ENCODE peak calls at places on chromosomes 13 and 19, in five cellular contexts. R is heart right ventricle, M is sigmoid colon, I is epithelial cell of esophagus, C is ovary. E is an unnamed sample.

GRCh38 chr13:28636078-28636477 is 22.9 kb upstream of the POMP start:
- DNase-seq in C (no peak), M (no peak), R (no peak), I (no peak), E (peak; percentile 64)

GRCh38 chr19:34480971-34481821 is at the start of gene WTIP:
- DNase-seq in M (peak; percentile 86), I (peak; percentile 80), C (peak; percentile 84), R (peak; percentile 86), E (peak; percentile 66)

GRCh38 chr13:78241278-78241919 is 322.8 kb upstream of the EDNRB start:
- DNase-seq in M (no peak), R (no peak), C (no peak), I (peak; percentile 50), E (no peak)

GRCh38 chr13:52749446-52749845 is 9.8 kb upstream of the CNMD start:
- DNase-seq in I (no peak), R (no peak), C (no peak), M (no peak), E (no peak)

GRCh38 chr13:44294868-44295267 is 78.8 kb upstream of the SERP2 start:
- DNase-seq in R (no peak), C (no peak), M (no peak), I (no peak), E (no peak)

GRCh38 chr13:73421310-73421912 is 362.6 kb downstream of the KLF5 start:
- DNase-seq in R (no peak), I (peak; percentile 99), C (no peak), M (no peak), E (no peak)

GRCh38 chr13:77114271-77114670 is 87.3 kb upstream of the FBXL3 start:
- DNase-seq in R (no peak), M (no peak), C (no peak), I (peak; percentile 10), E (no peak)

GRCh38 chr19:4556574-4557185 is 2.8 kb downstream of the SEMA6B start:
- DNase-seq in R (no peak), I (peak; percentile 33), C (no peak), M (no peak), E (no peak)

GRCh38 chr13:28564030-28564429 is 69.1 kb upstream of the FLT1 start:
- DNase-seq in C (no peak), M (no peak), I (peak; percentile 89), R (no peak), E (no peak)

GRCh38 chr19:31670931-31671330 is 321.7 kb upstream of the TSHZ3 start:
- DNase-seq in C (no peak), M (no peak), R (no peak), I (no peak), E (no peak)

GRCh38 chr19:45439569-45440258 is 16.0 kb upstream of the ERCC1 start:
- DNase-seq in C (peak; percentile 93), I (peak; percentile 73), R (peak; percentile 90), M (peak; percentile 95), E (no peak)

GRCh38 chr13:86831084-86831483 is 840.1 kb upstream of the SLITRK5 start:
- DNase-seq in C (no peak), I (no peak), M (no peak), R (no peak), E (no peak)

GRCh38 chr13:81293594-81294164 is 952.8 kb upstream of the SPRY2 start:
- DNase-seq in I (no peak), M (no peak), R (no peak), C (no peak), E (no peak)

GRCh38 chr19:39169143-39169810 is 27.5 kb upstream of the NCCRP1 start:
- DNase-seq in C (no peak), I (no peak), R (no peak), M (no peak), E (no peak)

GRCh38 chr13:79398169-79398568 is 7.9 kb downstream of the RBM26 start:
- DNase-seq in M (no peak), R (no peak), I (no peak), C (no peak), E (no peak)

GRCh38 chr13:28488376-28489005 is 6.4 kb downstream of the FLT1 start:
- DNase-seq in R (no peak), I (no peak), C (no peak), M (no peak), E (no peak)

GRCh38 chr13:105097501-105097900 is 1438.0 kb downstream of the EFNB2 start:
- DNase-seq in I (no peak), M (no peak), R (no peak), C (no peak), E (no peak)

GRCh38 chr19:56199686-56200085 is 2.1 kb upstream of the ZSCAN5B start:
- DNase-seq in R (no peak), I (no peak), C (no peak), M (no peak), E (no peak)

GRCh38 chr19:35777411-35777841 is 2.1 kb downstream of the ARHGAP33 start:
- DNase-seq in I (no peak), M (no peak), C (no peak), R (no peak), E (no peak)

GRCh38 chr13:97224544-97225324 is 2.6 kb downstream of the MBNL2 start:
- DNase-seq in I (peak; percentile 67), R (no peak), M (no peak), C (no peak), E (no peak)

GRCh38 chr19:49809155-49809986 is 3.7 kb downstream of the FUZ start:
- DNase-seq in R (peak; percentile 64), M (peak; percentile 84), I (no peak), C (no peak), E (no peak)

GRCh38 chr19:5149930-5150329 is 181.0 kb downstream of the KDM4B start:
- DNase-seq in R (no peak), I (no peak), M (no peak), C (no peak), E (no peak)

GRCh38 chr19:38670921-38671398 is 23.5 kb downstream of the ACTN4 start:
- DNase-seq in M (no peak), I (no peak), C (no peak), R (no peak), E (no peak)

GRCh38 chr13:40074338-40074737 is 418.9 kb downstream of the COG6 start:
- DNase-seq in C (peak; percentile 69), R (no peak), I (no peak), M (no peak), E (no peak)

GRCh38 chr13:80337011-80337688 is 3.8 kb downstream of the SPRY2 start:
- DNase-seq in I (peak; percentile 11), C (no peak), M (no peak), R (no peak), E (no peak)

GRCh38 chr19:42412661-42413076 is 14.5 kb downstream of the LIPE start:
- DNase-seq in R (no peak), I (no peak), M (no peak), C (no peak), E (no peak)

GRCh38 chr13:41401371-41401770 is 56.0 kb upstream of the RGCC start:
- DNase-seq in M (no peak), C (no peak), I (no peak), R (no peak), E (no peak)

GRCh38 chr13:85430216-85430615 is 369.0 kb downstream of the SLITRK6 start:
- DNase-seq in C (no peak), R (no peak), I (peak; percentile 9), M (no peak), E (no peak)

GRCh38 chr19:48841571-48841970 is 5.3 kb upstream of the HSD17B14 start:
- DNase-seq in C (no peak), M (no peak), I (no peak), R (no peak), E (no peak)

GRCh38 chr13:38686635-38687245 is at the start of gene FREM2:
- DNase-seq in R (no peak), C (peak; percentile 69), M (peak; percentile 68), I (peak; percentile 76), E (no peak)

GRCh38 chr13:26895081-26895807 is 134.7 kb upstream of the GPR12 start:
- DNase-seq in M (no peak), R (no peak), C (no peak), I (no peak), E (no peak)

GRCh38 chr13:37392389-37392788 is 206.2 kb downstream of the POSTN start:
- DNase-seq in R (no peak), C (no peak), M (no peak), I (no peak), E (no peak)
- TF ChIP-seq CTCF in R (no peak), C (no peak), M (no peak), I (no peak), E (no peak)

GRCh38 chr13:71659427-71659826 is 207.6 kb downstream of the DACH1 start:
- DNase-seq in M (no peak), R (no peak), C (no peak), I (no peak), E (no peak)

GRCh38 chr13:71661921-71662320 is 205.1 kb downstream of the DACH1 start:
- DNase-seq in C (no peak), M (no peak), R (no peak), I (peak; percentile 2), E (no peak)

GRCh38 chr13:71663431-71663830 is 203.6 kb downstream of the DACH1 start:
- DNase-seq in R (no peak), C (no peak), I (no peak), M (no peak), E (no peak)
- H3K4me3 ChIP-seq in R (no peak overlapping the region), C (no peak overlapping the region), I (no peak overlapping the region), M (no peak overlapping the region), E (no peak overlapping the region)

DNA sequence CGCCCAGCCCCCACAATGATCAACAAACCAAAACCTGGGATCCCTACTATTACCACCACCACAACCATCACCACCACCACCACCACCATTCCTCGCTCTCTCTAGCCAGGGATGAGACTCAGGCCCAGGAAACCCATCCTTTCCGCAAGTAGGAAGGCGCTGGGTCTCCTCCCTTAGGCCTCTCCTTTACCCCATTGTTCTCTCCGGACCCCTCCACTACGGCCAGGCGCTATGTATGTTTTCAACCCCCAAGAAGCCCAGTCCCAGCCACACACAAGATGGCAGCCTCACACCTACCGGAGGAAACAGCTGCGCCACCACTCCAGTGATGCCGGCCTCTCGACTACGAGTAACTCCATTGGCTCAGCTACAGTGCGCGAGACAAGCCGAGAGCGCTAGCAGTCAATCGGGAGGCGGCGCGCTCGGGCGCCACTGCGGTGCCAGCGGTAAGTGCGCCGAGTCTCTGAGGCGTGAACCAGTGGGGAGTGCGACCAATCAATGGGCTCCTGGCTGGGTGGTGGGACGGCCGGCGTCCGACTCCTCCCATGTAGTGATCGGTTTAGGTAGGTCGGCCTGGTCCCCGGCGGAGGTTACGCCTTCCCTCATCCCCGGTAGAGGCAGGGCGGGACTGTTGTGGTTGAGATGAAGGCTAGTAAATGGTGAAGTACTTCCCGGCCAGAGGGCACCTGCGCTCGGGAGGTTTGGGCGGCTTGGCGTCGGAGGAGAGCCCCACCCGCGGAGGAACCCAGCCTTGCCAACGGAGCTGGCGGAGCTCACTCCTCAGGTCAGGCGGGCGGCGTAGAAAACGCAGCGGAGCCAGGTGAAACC is at the start of the genes CAB39L and SETDB2:
- DNase-seq in M (peak; percentile 100), R (peak; percentile 99), C (peak; percentile 99), I (peak; percentile 100), E (peak; percentile 94)
- TF ChIP-seq CTCF in M (peak; percentile 36), R (peak; percentile 66), C (peak; percentile 79), I (peak; percentile 48), E (peak; percentile 41)

GRCh38 chr19:10516671-10517286 is 468 bp downstream of the S1PR5 start:
- DNase-seq in M (no peak), R (no peak), C (no peak), I (peak; percentile 50), E (no peak)

GRCh38 chr19:10517760-10518443 is 655 bp upstream of the S1PR5 start:
- DNase-seq in C (no peak), R (peak; percentile 27), I (peak; percentile 38), M (no peak), E (no peak)

GRCh38 chr19:10516064-10516385 is 1.2 kb downstream of the S1PR5 start:
- DNase-seq in C (no peak), R (no peak), I (no peak), M (no peak), E (no peak)

GRCh38 chr19:10518444-10519361 is 1.5 kb upstream of the S1PR5 start:
- DNase-seq in R (peak; percentile 11), I (no peak), M (no peak), C (no peak), E (no peak)

GRCh38 chr19:10517361-10517759 is at the start of gene S1PR5:
- DNase-seq in M (no peak), C (no peak), R (peak; percentile 11), I (peak; percentile 44), E (no peak)
- H3K4me3 ChIP-seq in M (peak within 1 kb of the TSS; percentile 28), C (no peak within 1 kb of the TSS), R (peak within 1 kb of the TSS; percentile 32), I (peak within 1 kb of the TSS; percentile 74), E (peak within 1 kb of the TSS; percentile 41)